ENCODE peak calls at places on chromosome 19, in six cellular contexts. One of them, this sample, is unnamed. For H3K27me3, the result is how much of the 10 kb centered on the place peaks cover.

GRCh38 chr19:13938361-13939027 is at the start of gene PODNL1:
- DNase-seq in heart right ventricle: no peak
- DNase-seq in heart left ventricle: no peak
- DNase-seq in body of pancreas: no peak
- DNase-seq in IMR-90: peak
- DNase-seq in neural progenitor cell: peak
- DNase-seq in this sample: no peak

GRCh38 chr19:1425102-1425842 is 12.9 kb upstream of the RPS15 start:
- DNase-seq in heart right ventricle: no peak
- DNase-seq in heart left ventricle: no peak
- DNase-seq in body of pancreas: no peak
- DNase-seq in IMR-90: no peak
- DNase-seq in neural progenitor cell: no peak
- DNase-seq in this sample: no peak

GRCh38 chr19:46447006-46447405 is 18.3 kb upstream of the PNMA8C start:
- DNase-seq in heart right ventricle: no peak
- DNase-seq in heart left ventricle: no peak
- DNase-seq in body of pancreas: no peak
- DNase-seq in IMR-90: no peak
- DNase-seq in neural progenitor cell: no peak
- DNase-seq in this sample: no peak

GRCh38 chr19:33781996-33782395 is 14.7 kb upstream of the KCTD15 start:
- DNase-seq in heart right ventricle: no peak
- DNase-seq in heart left ventricle: no peak
- DNase-seq in body of pancreas: no peak
- DNase-seq in IMR-90: peak
- DNase-seq in neural progenitor cell: no peak
- DNase-seq in this sample: no peak

GRCh38 chr19:2271516-2272103 is 10.4 kb downstream of the PEAK3 start:
- DNase-seq in heart right ventricle: no peak
- DNase-seq in heart left ventricle: no peak
- DNase-seq in body of pancreas: no peak
- DNase-seq in IMR-90: peak
- DNase-seq in neural progenitor cell: peak
- DNase-seq in this sample: peak

GRCh38 chr19:6516659-6517291 is 14.1 kb upstream of the TNFSF9 start:
- DNase-seq in heart right ventricle: peak
- DNase-seq in heart left ventricle: peak
- DNase-seq in body of pancreas: peak
- DNase-seq in IMR-90: peak
- DNase-seq in neural progenitor cell: peak
- DNase-seq in this sample: peak

GRCh38 chr19:1104452-1105216 is 840 bp downstream of the GPX4 start:
- DNase-seq in heart right ventricle: peak
- DNase-seq in heart left ventricle: peak
- DNase-seq in body of pancreas: peak
- DNase-seq in IMR-90: peak
- DNase-seq in neural progenitor cell: peak
- DNase-seq in this sample: peak

GRCh38 chr19:36032251-36033104 is at the start of gene CLIP3:
- DNase-seq in heart right ventricle: peak
- DNase-seq in heart left ventricle: peak
- DNase-seq in body of pancreas: no peak
- DNase-seq in IMR-90: peak
- DNase-seq in neural progenitor cell: peak
- DNase-seq in this sample: peak

GRCh38 chr19:45999653-46000121 is 4.4 kb downstream of the CCDC61 start:
- DNase-seq in heart right ventricle: no peak
- DNase-seq in heart left ventricle: no peak
- DNase-seq in body of pancreas: no peak
- DNase-seq in IMR-90: peak
- DNase-seq in neural progenitor cell: peak
- DNase-seq in this sample: no peak

GRCh38 chr19:51240866-51241265 is 10.0 kb upstream of the SIGLECL1 start:
- DNase-seq in heart right ventricle: no peak
- DNase-seq in heart left ventricle: no peak
- DNase-seq in body of pancreas: no peak
- DNase-seq in IMR-90: no peak
- DNase-seq in neural progenitor cell: no peak
- DNase-seq in this sample: no peak

GRCh38 chr19:38125238-38125637 is 98.8 kb downstream of the DPF1 start:
- DNase-seq in heart right ventricle: no peak
- DNase-seq in heart left ventricle: no peak
- DNase-seq in body of pancreas: no peak
- DNase-seq in IMR-90: no peak
- DNase-seq in neural progenitor cell: no peak
- DNase-seq in this sample: no peak

GRCh38 chr19:53511933-53512374 is 26.0 kb upstream of the ZNF331 start:
- DNase-seq in heart right ventricle: peak
- DNase-seq in heart left ventricle: peak
- DNase-seq in body of pancreas: peak
- DNase-seq in IMR-90: peak
- DNase-seq in neural progenitor cell: peak
- DNase-seq in this sample: peak

GRCh38 chr19:58020129-58020528 is 13.7 kb upstream of the ZSCAN1 start:
- DNase-seq in heart right ventricle: no peak
- DNase-seq in heart left ventricle: no peak
- DNase-seq in body of pancreas: no peak
- DNase-seq in IMR-90: no peak
- DNase-seq in neural progenitor cell: no peak
- DNase-seq in this sample: no peak

GRCh38 chr19:34096020-34096915 is 76.0 kb upstream of the LSM14A start:
- DNase-seq in heart right ventricle: no peak
- DNase-seq in heart left ventricle: no peak
- DNase-seq in body of pancreas: no peak
- DNase-seq in IMR-90: peak
- DNase-seq in neural progenitor cell: peak
- DNase-seq in this sample: no peak

GRCh38 chr19:50705422-50706019 is 14.1 kb downstream of the SHANK1 start:
- DNase-seq in heart right ventricle: no peak
- DNase-seq in heart left ventricle: no peak
- DNase-seq in body of pancreas: no peak
- DNase-seq in IMR-90: peak
- DNase-seq in neural progenitor cell: peak
- DNase-seq in this sample: no peak

GRCh38 chr19:16066611-16067104 is 9.6 kb upstream of the TPM4 start:
- DNase-seq in heart right ventricle: no peak
- DNase-seq in heart left ventricle: no peak
- DNase-seq in body of pancreas: no peak
- DNase-seq in IMR-90: peak
- DNase-seq in neural progenitor cell: no peak
- DNase-seq in this sample: peak

GRCh38 chr19:8324186-8325050 is 3.1 kb downstream of the RPS28 start:
- DNase-seq in heart right ventricle: peak
- DNase-seq in heart left ventricle: peak
- DNase-seq in body of pancreas: no peak
- DNase-seq in IMR-90: no peak
- DNase-seq in neural progenitor cell: no peak
- DNase-seq in this sample: peak
- TF ChIP-seq CTCF in heart right ventricle: no peak
- TF ChIP-seq CTCF in heart left ventricle: no peak
- TF ChIP-seq CTCF in body of pancreas: no peak
- TF ChIP-seq CTCF in IMR-90: no peak
- TF ChIP-seq CTCF in neural progenitor cell: peak
- TF ChIP-seq CTCF in this sample: no peak

GRCh38 chr19:3274245-3275067 is 50.0 kb downstream of the CELF5 start:
- DNase-seq in heart right ventricle: no peak
- DNase-seq in heart left ventricle: no peak
- DNase-seq in body of pancreas: no peak
- DNase-seq in IMR-90: no peak
- DNase-seq in neural progenitor cell: no peak
- DNase-seq in this sample: no peak
- H3K27me3 ChIP-seq in heart right ventricle: half or more
- H3K27me3 ChIP-seq in heart left ventricle: under half
- H3K27me3 ChIP-seq in body of pancreas: under half
- H3K27me3 ChIP-seq in IMR-90: under half
- H3K27me3 ChIP-seq in neural progenitor cell: under half
- H3K27me3 ChIP-seq in this sample: under half

GRCh38 chr19:56720281-56720680 is 48.7 kb upstream of the ZNF835 start:
- DNase-seq in heart right ventricle: peak
- DNase-seq in heart left ventricle: peak
- DNase-seq in body of pancreas: no peak
- DNase-seq in IMR-90: no peak
- DNase-seq in neural progenitor cell: no peak
- DNase-seq in this sample: peak
- H3K27ac ChIP-seq in heart right ventricle: no peak
- H3K27ac ChIP-seq in heart left ventricle: no peak
- H3K27ac ChIP-seq in body of pancreas: no peak
- H3K27ac ChIP-seq in IMR-90: no peak
- H3K27ac ChIP-seq in neural progenitor cell: no peak
- H3K27ac ChIP-seq in this sample: no peak

GRCh38 chr19:39411832-39412099 is 703 bp upstream of the PLEKHG2 start:
- DNase-seq in heart right ventricle: peak
- DNase-seq in heart left ventricle: peak
- DNase-seq in body of pancreas: peak
- DNase-seq in IMR-90: peak
- DNase-seq in neural progenitor cell: peak
- DNase-seq in this sample: peak
- TF ChIP-seq CTCF in heart right ventricle: peak
- TF ChIP-seq CTCF in heart left ventricle: peak
- TF ChIP-seq CTCF in body of pancreas: peak
- TF ChIP-seq CTCF in IMR-90: peak
- TF ChIP-seq CTCF in neural progenitor cell: peak
- TF ChIP-seq CTCF in this sample: peak

GRCh38 chr19:19075126-19075525 is 11.3 kb downstream of the SLC25A42 start:
- DNase-seq in heart right ventricle: no peak
- DNase-seq in heart left ventricle: no peak
- DNase-seq in body of pancreas: no peak
- DNase-seq in IMR-90: no peak
- DNase-seq in neural progenitor cell: no peak
- DNase-seq in this sample: no peak
- H3K27me3 ChIP-seq in heart right ventricle: under half
- H3K27me3 ChIP-seq in heart left ventricle: under half
- H3K27me3 ChIP-seq in body of pancreas: under half
- H3K27me3 ChIP-seq in IMR-90: under half
- H3K27me3 ChIP-seq in neural progenitor cell: under half
- H3K27me3 ChIP-seq in this sample: under half

DNA sequence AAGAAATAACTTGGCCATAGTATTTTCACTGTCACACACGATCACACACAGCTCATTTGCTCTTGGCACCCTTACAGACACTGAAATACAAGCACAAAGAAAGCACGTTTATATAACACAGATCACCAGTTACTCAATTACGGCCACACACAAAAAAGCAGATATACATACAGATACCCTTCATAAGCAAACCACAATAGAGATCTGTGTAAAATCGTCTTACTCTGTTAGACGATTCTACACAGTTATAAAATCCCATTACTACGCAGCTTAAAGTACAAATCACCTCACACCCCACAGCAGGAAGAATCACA is 661 bp upstream of the ZNF420 start:
- DNase-seq in heart right ventricle: no peak
- DNase-seq in heart left ventricle: no peak
- DNase-seq in body of pancreas: no peak
- DNase-seq in IMR-90: peak
- DNase-seq in neural progenitor cell: no peak
- DNase-seq in this sample: no peak
- H3K27ac ChIP-seq in heart right ventricle: peak
- H3K27ac ChIP-seq in heart left ventricle: peak
- H3K27ac ChIP-seq in body of pancreas: peak
- H3K27ac ChIP-seq in IMR-90: peak
- H3K27ac ChIP-seq in neural progenitor cell: no peak
- H3K27ac ChIP-seq in this sample: peak

This sample was measured in uterus.